ENCODE peak calls at places on chromosome 22, in four cellular contexts. I is K562, B is IMR-90, U is A549. K is an unnamed sample.

GRCh38 chr22:46806789-46807188 is 44.3 kb downstream of the TBC1D22A start:
- DNase-seq in I (no peak), B (no peak), U (no peak), K (no peak)

GRCh38 chr22:30891443-30891755 is 77.2 kb downstream of the MORC2 start:
- DNase-seq in I (no peak), B (no peak), U (no peak), K (no peak)

GRCh38 chr22:41401781-41402648 is 20.3 kb downstream of the TEF start:
- DNase-seq in I (no peak), B (peak), U (peak), K (peak)

GRCh38 chr22:30221121-30221992 is 25.2 kb downstream of the LIF start:
- DNase-seq in I (no peak), B (no peak), U (no peak), K (no peak)

GRCh38 chr22:30643055-30643875 is 7.7 kb downstream of the SLC35E4 start:
- DNase-seq in I (no peak), B (no peak), U (no peak), K (no peak)

GRCh38 chr22:41862530-41863266 is 29.8 kb downstream of the SREBF2 start:
- DNase-seq in I (no peak), B (peak), U (no peak), K (no peak)

GRCh38 chr22:46393791-46394333 is 58.3 kb downstream of the TRMU start:
- DNase-seq in I (no peak), B (no peak), U (no peak), K (no peak)

GRCh38 chr22:19884954-19885751 is 30.5 kb upstream of the GNB1L start:
- DNase-seq in I (no peak), B (no peak), U (no peak), K (no peak)

GRCh38 chr22:35191412-35191811 is 65.9 kb upstream of the HMGXB4 start:
- DNase-seq in I (no peak), B (peak), U (peak), K (peak)

GRCh38 chr22:20751185-20751851 is 22.6 kb upstream of the SERPIND1 start:
- DNase-seq in I (peak), B (no peak), U (no peak), K (no peak)

GRCh38 chr22:37661160-37661924 is 2.8 kb downstream of the PDXP start:
- DNase-seq in I (peak), B (peak), U (no peak), K (peak)

GRCh38 chr22:30092686-30093085 is 12.4 kb downstream of the HORMAD2 start:
- DNase-seq in I (no peak), B (no peak), U (no peak), K (no peak)

GRCh38 chr22:19291218-19291579 is 320 bp downstream of the CLTCL1 start:
- DNase-seq in I (peak), B (no peak), U (no peak), K (no peak)

GRCh38 chr22:21074092-21074715 is 28.5 kb downstream of the LRRC74B start:
- DNase-seq in I (peak), B (peak), U (peak), K (no peak)

GRCh38 chr22:50473088-50473487 is 1.7 kb downstream of the SBF1 start:
- DNase-seq in I (no peak), B (no peak), U (peak), K (peak)

GRCh38 chr22:30744224-30744623 is 49.5 kb downstream of the OSBP2 start:
- DNase-seq in I (peak), B (no peak), U (no peak), K (no peak)

GRCh38 chr22:39343259-39344045 is 6.3 kb upstream of the SYNGR1 start:
- DNase-seq in I (peak), B (peak), U (peak), K (peak)

GRCh38 chr22:46970411-46971123 is 208.1 kb downstream of the TBC1D22A start:
- DNase-seq in I (no peak), B (no peak), U (no peak), K (no peak)

GRCh38 chr22:28597665-28598064 is 82.0 kb downstream of the TTC28 start:
- DNase-seq in I (no peak), B (no peak), U (no peak), K (no peak)

GRCh38 chr22:29202231-29203192 is 3.2 kb upstream of the EMID1 start:
- DNase-seq in I (peak), B (peak), U (peak), K (peak)

DNA sequence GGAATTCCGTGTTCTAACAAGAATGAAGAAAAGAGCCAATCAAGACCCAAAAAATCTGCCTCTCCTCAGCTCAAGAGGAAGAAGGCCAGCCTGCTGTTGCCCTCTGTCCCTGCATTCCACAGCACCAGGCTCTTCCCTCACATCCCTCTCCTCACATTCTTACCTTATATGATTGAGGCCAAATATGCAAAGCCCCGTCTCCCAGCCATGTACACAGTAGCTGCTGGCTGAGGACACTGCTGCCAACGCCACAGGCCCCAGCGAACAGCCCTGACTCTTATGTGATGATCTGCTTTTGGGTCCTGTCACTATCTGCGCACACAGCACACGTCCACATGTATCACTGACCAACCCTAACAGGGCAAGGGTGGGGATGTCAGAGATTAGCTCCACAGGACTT is 60.2 kb downstream of the MICAL3 start:
- DNase-seq in I (no peak), B (no peak), U (no peak), K (no peak)
- TF ChIP-seq MAZ in I (no peak), B (no peak), U (no peak), K (no peak)

GRCh38 chr22:36252754-36253522 is at the start of gene APOL1:
- DNase-seq in I (peak), B (peak), U (peak), K (peak)
- TF ChIP-seq MAZ in I (peak), B (no peak), U (no peak), K (no peak)

DNA sequence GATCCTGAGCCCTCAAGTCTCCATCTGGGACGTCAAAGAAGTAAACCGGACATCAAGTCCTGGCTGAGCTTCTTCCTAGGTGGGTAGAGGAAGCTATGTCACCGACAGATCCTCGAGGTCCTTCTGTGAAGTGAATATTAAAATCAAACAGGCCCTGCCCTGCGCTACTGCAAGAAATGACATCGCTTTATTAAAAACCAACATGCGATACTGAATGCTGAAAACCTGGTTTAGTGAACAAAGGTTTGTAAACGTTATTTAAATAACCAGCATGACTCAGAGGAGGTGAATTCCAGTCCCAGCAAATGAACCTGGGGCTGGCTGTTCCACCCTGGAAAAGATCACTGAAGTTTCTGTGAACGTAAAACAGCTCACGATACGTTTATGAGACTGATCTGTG is 659 bp downstream of the RTCB start:
- DNase-seq in I (peak), B (peak), U (no peak), K (peak)
- TF ChIP-seq MAZ in I (no peak), B (no peak), U (no peak), K (no peak)

GRCh38 chr22:26702906-26703830 is 45.8 kb downstream of the MIAT start:
- DNase-seq in I (no peak), B (peak), U (peak), K (no peak)
- TF ChIP-seq MAZ in I (no peak), B (no peak), U (no peak), K (no peak)

DNA sequence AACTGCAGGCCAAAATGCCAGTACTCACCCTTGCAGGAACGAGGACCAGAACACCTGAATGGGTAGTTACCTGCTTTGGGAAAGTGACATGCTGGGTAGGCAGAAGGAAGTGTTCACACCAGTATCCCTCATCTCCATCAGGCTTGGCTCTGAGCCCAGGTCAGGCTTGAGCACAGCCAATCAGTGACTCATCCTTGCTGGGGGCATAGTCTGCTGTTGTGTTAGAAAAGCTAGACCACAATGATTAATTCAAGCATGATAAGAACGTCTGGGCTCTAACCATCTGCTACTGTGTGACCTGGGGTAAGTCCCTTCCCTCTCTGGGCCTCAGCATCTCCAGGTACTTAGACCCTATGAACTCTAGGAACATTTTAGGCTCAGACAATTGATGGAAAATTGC is 450.4 kb downstream of the MIAT start:
- DNase-seq in I (no peak), B (peak), U (peak), K (peak)
- TF ChIP-seq MAZ in I (no peak), B (peak), U (no peak), K (no peak)

GRCh38 chr22:23075525-23076216 is 5.4 kb downstream of the GNAZ start:
- DNase-seq in I (no peak), B (no peak), U (no peak), K (peak)
- TF ChIP-seq MAZ in I (no peak), B (no peak), U (no peak), K (peak)

GRCh38 chr22:45212992-45213751 is 27.5 kb downstream of the KIAA0930 start:
- DNase-seq in I (no peak), B (peak), U (no peak), K (no peak)
- TF ChIP-seq MAZ in I (no peak), B (no peak), U (no peak), K (no peak)

GRCh38 chr22:49106136-49106930 is 721.3 kb downstream of the BRD1 start:
- DNase-seq in I (no peak), B (no peak), U (no peak), K (no peak)

GRCh38 chr22:49107561-49107960 is 720.1 kb downstream of the BRD1 start:
- DNase-seq in I (no peak), B (no peak), U (no peak), K (no peak)

GRCh38 chr22:49111085-49111484 is 716.6 kb downstream of the BRD1 start:
- DNase-seq in I (no peak), B (no peak), U (no peak), K (no peak)

GRCh38 chr22:49108636-49109315 is 718.9 kb downstream of the BRD1 start:
- DNase-seq in I (no peak), B (no peak), U (no peak), K (no peak)

GRCh38 chr22:49107961-49108530 is 719.6 kb downstream of the BRD1 start:
- DNase-seq in I (no peak), B (no peak), U (no peak), K (no peak)
- TF ChIP-seq MAZ in I (no peak), B (no peak), U (no peak), K (no peak)

K was measured in HepG2.